ENCODE peak calls at places on chromosomes 11 and 22, in six cellular contexts. J is HepG2, U is K562, Q is SK-N-SH, H is H1, O is GM12878. T is an unnamed sample.

GRCh38 chr22:27990879-27991278 is 71.8 kb upstream of the PITPNB start:
- DNase-seq in J (peak), U (peak), Q (peak), H (peak), O (no peak), T (peak)

GRCh38 chr11:1510928-1511327 is 24.3 kb upstream of the MOB2 start:
- DNase-seq in J (no peak), U (no peak), Q (no peak), H (no peak), O (no peak), T (no peak)

GRCh38 chr11:12944889-12945288 is 64.2 kb upstream of the RASSF10 start:
- DNase-seq in J (no peak), U (no peak), Q (no peak), H (no peak), O (no peak), T (no peak)

GRCh38 chr11:61974766-61975631 is 7.6 kb upstream of the FTH1 start:
- DNase-seq in J (peak), U (no peak), Q (no peak), H (no peak), O (no peak), T (no peak)

GRCh38 chr11:41398175-41398574 is 61.3 kb downstream of the LRRC4C start:
- DNase-seq in J (no peak), U (no peak), Q (no peak), H (no peak), O (no peak), T (no peak)

GRCh38 chr22:44196731-44197131 is 16.0 kb downstream of the PARVG start:
- DNase-seq in J (no peak), U (no peak), Q (no peak), H (no peak), O (no peak), T (no peak)

GRCh38 chr11:77069969-77070582 is 3.3 kb downstream of the CAPN5 start:
- DNase-seq in J (no peak), U (no peak), Q (no peak), H (no peak), O (no peak), T (no peak)

GRCh38 chr11:96990934-96991333 is 601.1 kb downstream of the JRKL start:
- DNase-seq in J (no peak), U (no peak), Q (no peak), H (no peak), O (no peak), T (no peak)

GRCh38 chr11:48307760-48308386 is 1.9 kb downstream of the OR4S1 start:
- DNase-seq in J (peak), U (peak), Q (peak), H (peak), O (no peak), T (peak)

GRCh38 chr11:18277560-18278271 is 11.7 kb downstream of the SAA1 start:
- DNase-seq in J (no peak), U (no peak), Q (no peak), H (no peak), O (no peak), T (peak)

GRCh38 chr22:19524170-19525115 is at the start of gene CLDN5:
- DNase-seq in J (no peak), U (peak), Q (peak), H (peak), O (no peak), T (no peak)

GRCh38 chr11:45918331-45918941 is 759 bp upstream of the PEX16 start:
- DNase-seq in J (peak), U (peak), Q (peak), H (peak), O (no peak), T (no peak)

GRCh38 chr11:13223112-13223511 is 54.5 kb upstream of the BMAL1 start:
- DNase-seq in J (no peak), U (no peak), Q (peak), H (peak), O (no peak), T (no peak)

GRCh38 chr11:70343631-70344030 is 54.7 kb upstream of the CTTN start:
- DNase-seq in J (no peak), U (no peak), Q (no peak), H (no peak), O (no peak), T (no peak)

GRCh38 chr22:49738566-49738965 is 89.1 kb downstream of the BRD1 start:
- DNase-seq in J (no peak), U (no peak), Q (no peak), H (no peak), O (no peak), T (no peak)

GRCh38 chr22:43876866-43877509 is 14.7 kb upstream of the SULT4A1 start:
- DNase-seq in J (no peak), U (no peak), Q (no peak), H (no peak), O (no peak), T (no peak)

GRCh38 chr11:65915821-65916251 is 3.0 kb downstream of the C11orf68 start:
- DNase-seq in J (peak), U (peak), Q (no peak), H (no peak), O (no peak), T (no peak)

GRCh38 chr11:117816846-117817212 is 7.7 kb downstream of the FXYD2 start:
- DNase-seq in J (no peak), U (no peak), Q (no peak), H (no peak), O (no peak), T (no peak)

GRCh38 chr11:133082851-133083488 is 449.3 kb downstream of the OPCML start:
- DNase-seq in J (peak), U (peak), Q (peak), H (peak), O (no peak), T (peak)

GRCh38 chr22:41899992-41900651 is 14.8 kb downstream of the SHISA8 start:
- DNase-seq in J (no peak), U (no peak), Q (no peak), H (no peak), O (no peak), T (no peak)

GRCh38 chr22:45083659-45084305 is 74.0 kb upstream of the PHF21B start:
- DNase-seq in J (no peak), U (no peak), Q (no peak), H (no peak), O (no peak), T (no peak)

GRCh38 chr22:43345761-43346261 is 2.6 kb upstream of the SCUBE1 start:
- DNase-seq in J (peak), U (peak), Q (no peak), H (no peak), O (no peak), T (peak)

GRCh38 chr22:25702571-25703167 is 39.3 kb upstream of the MYO18B start:
- DNase-seq in J (no peak), U (no peak), Q (no peak), H (no peak), O (peak), T (no peak)

GRCh38 chr11:86091566-86091965 is 22.7 kb upstream of the PICALM start:
- DNase-seq in J (no peak), U (no peak), Q (no peak), H (no peak), O (no peak), T (no peak)

GRCh38 chr11:78635814-78636506 is 61.3 kb upstream of the NARS2 start:
- DNase-seq in J (no peak), U (no peak), Q (no peak), H (no peak), O (no peak), T (no peak)

GRCh38 chr11:121416909-121417567 is 35.1 kb upstream of the SORL1 start:
- DNase-seq in J (no peak), U (no peak), Q (no peak), H (no peak), O (peak), T (peak)

GRCh38 chr11:82927264-82927880 is 25.8 kb downstream of the DDIAS start:
- DNase-seq in J (peak), U (peak), Q (peak), H (no peak), O (no peak), T (peak)

GRCh38 chr11:47001666-47002285 is 65.2 kb downstream of the CSTPP1 start:
- DNase-seq in J (no peak), U (no peak), Q (peak), H (no peak), O (no peak), T (peak)

GRCh38 chr11:102384419-102385052 is 37.5 kb downstream of the BIRC2 start:
- DNase-seq in J (no peak), U (peak), Q (peak), H (no peak), O (no peak), T (no peak)

GRCh38 chr11:620201-620600 is 4.5 kb upstream of the IRF7 start:
- DNase-seq in J (no peak), U (no peak), Q (no peak), H (no peak), O (no peak), T (no peak)

GRCh38 chr11:131670876-131671275 is 300.5 kb downstream of the NTM start:
- DNase-seq in J (no peak), U (no peak), Q (no peak), H (no peak), O (no peak), T (no peak)

GRCh38 chr11:131668867-131669780 is 298.7 kb downstream of the NTM start:
- DNase-seq in J (peak), U (peak), Q (peak), H (peak), O (no peak), T (peak)

GRCh38 chr11:131671764-131672163 is 301.3 kb downstream of the NTM start:
- DNase-seq in J (no peak), U (no peak), Q (no peak), H (peak), O (no peak), T (no peak)

GRCh38 chr11:131672191-131672590 is 301.8 kb downstream of the NTM start:
- DNase-seq in J (no peak), U (no peak), Q (no peak), H (no peak), O (no peak), T (no peak)

GRCh38 chr11:131671320-131671719 is 300.9 kb downstream of the NTM start:
- DNase-seq in J (no peak), U (no peak), Q (no peak), H (no peak), O (no peak), T (no peak)
- TF ChIP-seq GABPA in J (no peak), U (no peak), Q (no peak), H (no peak), O (no peak), T (no peak)

DNA sequence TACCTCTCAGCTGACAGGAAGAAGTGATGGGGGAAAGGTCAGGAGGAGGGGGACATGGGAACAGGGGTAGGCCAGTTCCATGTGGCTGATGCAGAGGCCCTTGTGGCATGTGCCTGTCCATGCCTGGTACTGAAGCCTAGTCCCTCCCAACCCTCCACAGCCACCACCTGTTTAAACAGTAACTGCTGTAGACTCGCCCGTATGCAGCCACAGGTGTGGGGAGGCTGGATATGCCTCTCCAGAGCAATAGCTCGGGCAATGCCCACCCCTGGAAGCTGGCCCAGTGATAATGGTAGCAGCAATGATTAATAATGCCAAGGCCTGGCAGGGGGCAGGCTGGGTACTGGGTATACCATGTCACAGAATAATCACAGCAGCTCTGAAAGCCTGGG is 2.3 kb downstream of the SMTN start:
- DNase-seq in J (no peak), U (no peak), Q (peak), H (no peak), O (no peak), T (no peak)
- TF ChIP-seq GABPA in J (no peak), U (no peak), Q (no peak), H (no peak), O (no peak), T (no peak)

GRCh38 chr11:34653851-34654490 is 33.1 kb downstream of the EHF start:
- DNase-seq in J (peak), U (peak), Q (no peak), H (no peak), O (no peak), T (peak)
- TF ChIP-seq GABPA in J (no peak), U (no peak), Q (no peak), H (no peak), O (no peak), T (no peak)

DNA sequence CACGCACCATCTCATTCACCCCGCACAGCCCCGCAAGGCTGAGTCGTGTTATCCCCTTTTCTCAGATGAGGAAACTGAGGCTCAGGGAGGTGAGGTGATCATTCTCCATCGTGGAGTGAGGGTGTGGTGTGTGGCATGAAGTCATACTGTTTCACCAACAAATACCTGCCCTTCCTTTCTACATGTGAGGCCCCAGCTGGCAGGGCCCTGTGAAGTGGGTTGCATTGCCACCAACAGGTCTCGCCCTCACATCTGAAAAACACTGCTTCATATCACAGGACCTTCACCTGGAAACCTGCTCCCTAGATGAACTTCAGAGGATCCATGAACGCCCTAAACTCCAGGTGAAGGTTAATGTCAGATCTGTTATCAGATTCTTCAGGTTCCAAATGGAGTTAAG is 4.3 kb downstream of the SSTR3 start:
- DNase-seq in J (no peak), U (no peak), Q (no peak), H (no peak), O (no peak), T (no peak)
- TF ChIP-seq GABPA in J (no peak), U (no peak), Q (no peak), H (no peak), O (no peak), T (no peak)